ENCODE peak calls at places on chromosome 9, in eight cellular contexts. C, K, G, J, D, A, U and T are unnamed samples.

GRCh38 chr9:85212887-85213286 is 528.9 kb downstream of the AGTPBP1 start:
- DNase-seq in C (peak; percentile 80), D (no peak), K (peak; percentile 24), J (no peak), U (no peak), A (no peak), G (no peak), T (no peak)

GRCh38 chr9:94887721-94888120 is 161.2 kb downstream of the AOPEP start:
- DNase-seq in K (no peak), J (no peak), G (no peak), U (no peak), A (no peak), D (no peak), C (no peak), T (no peak)

GRCh38 chr9:133647148-133647547 is 11.0 kb downstream of the DBH start:
- DNase-seq in A (no peak), J (no peak), K (no peak), U (no peak), D (no peak), C (no peak), G (no peak), T (no peak)

GRCh38 chr9:36864491-36865410 is 169.3 kb downstream of the PAX5 start:
- DNase-seq in G (no peak), A (peak; percentile 75), U (peak; percentile 81), D (no peak), K (no peak), J (no peak), C (no peak), T (peak; percentile 42)

GRCh38 chr9:103991698-103992097 is 102.4 kb upstream of the SMC2 start:
- DNase-seq in A (no peak), G (no peak), U (no peak), C (no peak), K (no peak), D (no peak), J (no peak), T (no peak)

GRCh38 chr9:128771094-128771721 is 519 bp downstream of the ZER1 start:
- DNase-seq in C (no peak), A (no peak), G (no peak), U (peak; percentile 20), J (peak; percentile 12), D (no peak), K (peak; percentile 12), T (no peak)

GRCh38 chr9:119368179-119368578 is 1.1 kb downstream of the BRINP1 start:
- DNase-seq in J (no peak), C (no peak), A (peak; percentile 15), U (no peak), G (no peak), D (no peak), K (no peak), T (no peak)

GRCh38 chr9:65400886-65401285 is 115.9 kb upstream of the FOXD4L5 start:
- DNase-seq in A (no peak), D (no peak), K (no peak), U (no peak), J (no peak), G (no peak), C (no peak), T (no peak)

GRCh38 chr9:6973762-6974161 is 216.0 kb downstream of the KDM4C start:
- DNase-seq in G (no peak), D (no peak), K (peak; percentile 20), A (no peak), J (peak; percentile 7), U (no peak), C (no peak), T (no peak)

GRCh38 chr9:79565245-79565644 is 6.5 kb upstream of the TLE4 start:
- DNase-seq in U (peak; percentile 39), K (no peak), J (peak; percentile 72), G (no peak), C (no peak), A (no peak), D (no peak), T (no peak)

GRCh38 chr9:115013998-115014397 is 83.6 kb upstream of the TNFSF8 start:
- DNase-seq in D (peak; percentile 27), A (peak; percentile 80), U (peak; percentile 83), C (peak; percentile 48), J (peak; percentile 82), G (peak; percentile 79), K (peak; percentile 82), T (peak; percentile 57)

GRCh38 chr9:95854386-95855015 is 21.0 kb upstream of the ERCC6L2 start:
- DNase-seq in D (no peak), G (no peak), U (no peak), J (peak; percentile 82), C (no peak), A (no peak), K (peak; percentile 71), T (no peak)

GRCh38 chr9:114425126-114425525 is 37.3 kb upstream of the AKNA start:
- DNase-seq in G (no peak), J (no peak), C (no peak), U (no peak), A (no peak), D (no peak), K (no peak), T (no peak)

GRCh38 chr9:106532616-106533015 is 330.4 kb upstream of the ZNF462 start:
- DNase-seq in G (no peak), D (no peak), A (no peak), U (no peak), C (no peak), J (no peak), K (no peak), T (no peak)

GRCh38 chr9:131668439-131669233 is 71.2 kb downstream of the RAPGEF1 start:
- DNase-seq in D (no peak), G (no peak), A (no peak), C (no peak), U (peak; percentile 61), J (peak; percentile 84), K (peak; percentile 79), T (no peak)

GRCh38 chr9:78430387-78430786 is 133.5 kb downstream of the PSAT1 start:
- DNase-seq in U (no peak), J (no peak), K (no peak), G (no peak), D (no peak), A (no peak), C (no peak), T (no peak)

GRCh38 chr9:106784076-106784475 is 78.9 kb upstream of the ZNF462 start:
- DNase-seq in D (no peak), C (no peak), A (peak; percentile 15), G (no peak), U (no peak), J (no peak), K (no peak), T (peak; percentile 3)

GRCh38 chr9:1495684-1496083 is 445.5 kb downstream of the DMRT2 start:
- DNase-seq in J (no peak), D (no peak), C (no peak), K (no peak), A (no peak), G (no peak), U (no peak), T (no peak)

DNA sequence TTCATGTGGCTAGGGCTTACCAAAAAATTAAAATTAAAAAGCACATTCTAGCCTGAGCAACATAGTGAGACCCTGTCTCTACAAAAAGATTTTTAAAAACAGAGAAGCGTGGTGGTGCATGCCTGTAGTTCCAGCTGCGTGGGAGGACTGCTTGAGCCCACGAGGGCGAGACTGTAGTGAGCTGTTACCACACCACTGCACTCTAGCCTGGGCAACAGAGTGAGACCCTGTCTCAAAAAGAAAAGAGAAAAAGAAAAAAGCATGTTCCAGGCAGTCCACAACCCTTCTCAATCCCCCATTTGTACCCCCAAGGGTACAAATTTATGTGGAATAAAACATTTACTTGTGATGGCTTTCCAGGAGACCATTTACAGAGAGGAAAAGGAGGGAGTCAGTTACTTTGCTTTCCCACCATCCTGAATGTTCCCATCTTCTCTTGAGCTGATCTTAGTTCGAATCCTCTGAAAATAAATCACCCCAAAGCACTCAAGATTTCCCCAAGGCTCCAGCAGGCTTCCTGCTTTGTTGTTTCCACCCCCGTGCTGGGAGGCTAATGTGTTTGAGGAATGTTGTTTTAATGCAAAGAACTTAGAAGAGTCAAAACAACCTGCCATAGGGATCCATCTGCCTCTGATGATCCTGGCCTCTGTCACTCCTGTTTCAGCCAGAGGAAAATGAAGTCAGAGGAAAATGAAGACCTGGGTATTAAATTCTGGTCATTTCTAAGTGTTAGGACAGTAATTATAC is 384.7 kb downstream of the BNC2 start:
- DNase-seq in C (no peak), D (peak; percentile 71), J (no peak), G (no peak), A (peak; percentile 54), U (no peak), K (no peak), T (no peak)
- H3K4me3 ChIP-seq in C (no peak overlapping the region), D (no peak overlapping the region), J (no peak overlapping the region), G (no peak overlapping the region), A (no peak overlapping the region), U (no peak overlapping the region), K (no peak overlapping the region), T (no peak overlapping the region)

DNA sequence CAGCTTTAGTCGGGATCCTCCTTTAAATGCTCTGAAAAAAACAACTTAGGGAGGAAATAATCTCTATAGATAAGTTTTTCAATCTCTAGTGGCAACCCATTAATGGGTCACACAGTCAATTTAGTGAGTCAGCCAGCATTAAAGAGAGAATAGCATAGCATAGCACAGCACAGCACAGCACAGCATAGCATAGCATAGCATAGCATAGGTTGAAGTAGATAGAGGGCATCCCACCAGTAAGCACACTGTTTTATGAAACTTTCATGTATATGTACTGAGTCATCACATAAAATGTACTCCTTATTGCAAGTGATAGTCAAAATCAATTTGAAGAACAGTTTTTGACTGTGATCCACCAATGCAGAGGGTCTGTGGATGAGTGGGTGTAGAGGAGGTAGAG is 522.9 kb downstream of the CCDC171 start:
- DNase-seq in J (peak; percentile 60), A (no peak), C (no peak), K (no peak), G (no peak), U (no peak), D (no peak), T (no peak)
- H3K4me2 ChIP-seq in J (no peak overlapping the region), A (no peak overlapping the region), C (no peak overlapping the region), K (no peak overlapping the region), G (no peak overlapping the region), U (no peak overlapping the region), D (no peak overlapping the region), T (no peak overlapping the region)

GRCh38 chr9:33355933-33356332 is 46.4 kb downstream of the AQP7 start:
- DNase-seq in K (no peak), D (no peak), J (no peak), G (no peak), U (no peak), A (no peak), C (no peak), T (no peak)
- H3K4me3 ChIP-seq in K (no peak overlapping the region), D (no peak overlapping the region), J (no peak overlapping the region), G (no peak overlapping the region), U (no peak overlapping the region), A (no peak overlapping the region), C (no peak overlapping the region), T (no peak overlapping the region)

GRCh38 chr9:121736964-121737462 is 85.6 kb downstream of the DAB2IP start:
- DNase-seq in G (peak; percentile 30), C (no peak), U (no peak), D (no peak), J (no peak), K (no peak), A (peak; percentile 45), T (no peak)

GRCh38 chr9:121736147-121736721 is 84.8 kb downstream of the DAB2IP start:
- DNase-seq in C (no peak), J (peak; percentile 25), K (peak; percentile 53), U (no peak), A (peak; percentile 91), G (peak; percentile 9), D (no peak), T (peak; percentile 54)

GRCh38 chr9:121734465-121734864 is 83.0 kb downstream of the DAB2IP start:
- DNase-seq in D (no peak), U (no peak), G (no peak), J (peak; percentile 63), C (no peak), A (no peak), K (no peak), T (no peak)

GRCh38 chr9:121735792-121736130 is 84.3 kb downstream of the DAB2IP start:
- DNase-seq in C (no peak), D (no peak), A (no peak), J (no peak), G (peak; percentile 12), U (no peak), K (no peak), T (no peak)

GRCh38 chr9:121735065-121735791 is 83.8 kb downstream of the DAB2IP start:
- DNase-seq in C (no peak), D (peak; percentile 71), K (peak; percentile 69), A (peak; percentile 80), U (peak; percentile 72), J (peak; percentile 80), G (peak; percentile 69), T (no peak)
- H3K4me2 ChIP-seq in C (peak overlapping the region; percentile 92), D (peak overlapping the region; percentile 91), K (peak overlapping the region; percentile 51), A (peak overlapping the region; percentile 96), U (peak overlapping the region; percentile 6), J (peak overlapping the region; percentile 6), G (peak overlapping the region; percentile 72), T (no peak overlapping the region)